ENCODE peak calls at places on chromosomes 16 and 17, in eight cellular contexts. One of them, this sample, is unnamed.

GRCh38 chr16:57643166-57643813 is 14.9 kb downstream of the ADGRG1 start:
- DNase-seq in CD4-positive, alpha-beta T cell: no peak
- DNase-seq in stimulated activated CD4-positive, alpha-beta T cell treated with anti-CD3 and anti-CD28 coated beads, TNF-alpha, amount 100 ng/mL, for 48 hours: no peak
- DNase-seq in A549: no peak
- DNase-seq in activated T-helper 1 cell treated with anti-CD3 and anti-CD28 coated beads, Interleukin-2, amount 50 U/mL, for 16 hours: no peak
- DNase-seq in brain pericyte: no peak
- DNase-seq in lung: no peak
- DNase-seq in AG09319: no peak
- DNase-seq in this sample: no peak

GRCh38 chr17:79942591-79943353 is 92.9 kb downstream of the TBC1D16 start:
- DNase-seq in CD4-positive, alpha-beta T cell: no peak
- DNase-seq in stimulated activated CD4-positive, alpha-beta T cell treated with anti-CD3 and anti-CD28 coated beads, TNF-alpha, amount 100 ng/mL, for 48 hours: no peak
- DNase-seq in A549: no peak
- DNase-seq in activated T-helper 1 cell treated with anti-CD3 and anti-CD28 coated beads, Interleukin-2, amount 50 U/mL, for 16 hours: no peak
- DNase-seq in brain pericyte: no peak
- DNase-seq in lung: no peak
- DNase-seq in AG09319: no peak
- DNase-seq in this sample: no peak

GRCh38 chr17:37478187-37478586 is 11.5 kb upstream of the DUSP14 start:
- DNase-seq in CD4-positive, alpha-beta T cell: no peak
- DNase-seq in stimulated activated CD4-positive, alpha-beta T cell treated with anti-CD3 and anti-CD28 coated beads, TNF-alpha, amount 100 ng/mL, for 48 hours: no peak
- DNase-seq in A549: no peak
- DNase-seq in activated T-helper 1 cell treated with anti-CD3 and anti-CD28 coated beads, Interleukin-2, amount 50 U/mL, for 16 hours: no peak
- DNase-seq in brain pericyte: no peak
- DNase-seq in lung: no peak
- DNase-seq in AG09319: no peak
- DNase-seq in this sample: peak

GRCh38 chr17:72136692-72137550 is 16.1 kb downstream of the SOX9 start:
- DNase-seq in CD4-positive, alpha-beta T cell: no peak
- DNase-seq in stimulated activated CD4-positive, alpha-beta T cell treated with anti-CD3 and anti-CD28 coated beads, TNF-alpha, amount 100 ng/mL, for 48 hours: no peak
- DNase-seq in A549: peak
- DNase-seq in activated T-helper 1 cell treated with anti-CD3 and anti-CD28 coated beads, Interleukin-2, amount 50 U/mL, for 16 hours: no peak
- DNase-seq in brain pericyte: no peak
- DNase-seq in lung: no peak
- DNase-seq in AG09319: no peak
- DNase-seq in this sample: no peak

GRCh38 chr16:86894925-86895324 is 316.6 kb downstream of the FOXL1 start:
- DNase-seq in CD4-positive, alpha-beta T cell: no peak
- DNase-seq in stimulated activated CD4-positive, alpha-beta T cell treated with anti-CD3 and anti-CD28 coated beads, TNF-alpha, amount 100 ng/mL, for 48 hours: no peak
- DNase-seq in A549: no peak
- DNase-seq in activated T-helper 1 cell treated with anti-CD3 and anti-CD28 coated beads, Interleukin-2, amount 50 U/mL, for 16 hours: no peak
- DNase-seq in brain pericyte: no peak
- DNase-seq in lung: no peak
- DNase-seq in AG09319: no peak
- DNase-seq in this sample: no peak

GRCh38 chr17:42040818-42041217 is 9.6 kb downstream of the C17orf113 start:
- DNase-seq in CD4-positive, alpha-beta T cell: no peak
- DNase-seq in stimulated activated CD4-positive, alpha-beta T cell treated with anti-CD3 and anti-CD28 coated beads, TNF-alpha, amount 100 ng/mL, for 48 hours: no peak
- DNase-seq in A549: no peak
- DNase-seq in activated T-helper 1 cell treated with anti-CD3 and anti-CD28 coated beads, Interleukin-2, amount 50 U/mL, for 16 hours: no peak
- DNase-seq in brain pericyte: no peak
- DNase-seq in lung: no peak
- DNase-seq in AG09319: no peak
- DNase-seq in this sample: no peak

GRCh38 chr17:43658890-43659289 is 2.8 kb downstream of the MEOX1 start:
- DNase-seq in CD4-positive, alpha-beta T cell: no peak
- DNase-seq in stimulated activated CD4-positive, alpha-beta T cell treated with anti-CD3 and anti-CD28 coated beads, TNF-alpha, amount 100 ng/mL, for 48 hours: no peak
- DNase-seq in A549: no peak
- DNase-seq in activated T-helper 1 cell treated with anti-CD3 and anti-CD28 coated beads, Interleukin-2, amount 50 U/mL, for 16 hours: no peak
- DNase-seq in brain pericyte: no peak
- DNase-seq in lung: no peak
- DNase-seq in AG09319: no peak
- DNase-seq in this sample: no peak

GRCh38 chr17:11880714-11881113 is 116.6 kb downstream of the ZNF18 start:
- DNase-seq in CD4-positive, alpha-beta T cell: no peak
- DNase-seq in stimulated activated CD4-positive, alpha-beta T cell treated with anti-CD3 and anti-CD28 coated beads, TNF-alpha, amount 100 ng/mL, for 48 hours: no peak
- DNase-seq in A549: peak
- DNase-seq in activated T-helper 1 cell treated with anti-CD3 and anti-CD28 coated beads, Interleukin-2, amount 50 U/mL, for 16 hours: no peak
- DNase-seq in brain pericyte: no peak
- DNase-seq in lung: no peak
- DNase-seq in AG09319: no peak
- DNase-seq in this sample: no peak

GRCh38 chr17:42002792-42003301 is 14.4 kb downstream of the DNAJC7 start:
- DNase-seq in CD4-positive, alpha-beta T cell: no peak
- DNase-seq in stimulated activated CD4-positive, alpha-beta T cell treated with anti-CD3 and anti-CD28 coated beads, TNF-alpha, amount 100 ng/mL, for 48 hours: no peak
- DNase-seq in A549: peak
- DNase-seq in activated T-helper 1 cell treated with anti-CD3 and anti-CD28 coated beads, Interleukin-2, amount 50 U/mL, for 16 hours: no peak
- DNase-seq in brain pericyte: no peak
- DNase-seq in lung: no peak
- DNase-seq in AG09319: no peak
- DNase-seq in this sample: no peak

GRCh38 chr17:81518785-81519283 is 6.2 kb upstream of the ACTG1 start:
- DNase-seq in CD4-positive, alpha-beta T cell: no peak
- DNase-seq in stimulated activated CD4-positive, alpha-beta T cell treated with anti-CD3 and anti-CD28 coated beads, TNF-alpha, amount 100 ng/mL, for 48 hours: no peak
- DNase-seq in A549: peak
- DNase-seq in activated T-helper 1 cell treated with anti-CD3 and anti-CD28 coated beads, Interleukin-2, amount 50 U/mL, for 16 hours: no peak
- DNase-seq in brain pericyte: no peak
- DNase-seq in lung: peak
- DNase-seq in AG09319: no peak
- DNase-seq in this sample: no peak

GRCh38 chr17:74443516-74444296 is 11.8 kb downstream of the GPRC5C start:
- DNase-seq in CD4-positive, alpha-beta T cell: no peak
- DNase-seq in stimulated activated CD4-positive, alpha-beta T cell treated with anti-CD3 and anti-CD28 coated beads, TNF-alpha, amount 100 ng/mL, for 48 hours: no peak
- DNase-seq in A549: no peak
- DNase-seq in activated T-helper 1 cell treated with anti-CD3 and anti-CD28 coated beads, Interleukin-2, amount 50 U/mL, for 16 hours: no peak
- DNase-seq in brain pericyte: no peak
- DNase-seq in lung: no peak
- DNase-seq in AG09319: no peak
- DNase-seq in this sample: no peak

GRCh38 chr17:37485938-37486570 is 3.6 kb upstream of the DUSP14 start:
- DNase-seq in CD4-positive, alpha-beta T cell: no peak
- DNase-seq in stimulated activated CD4-positive, alpha-beta T cell treated with anti-CD3 and anti-CD28 coated beads, TNF-alpha, amount 100 ng/mL, for 48 hours: no peak
- DNase-seq in A549: no peak
- DNase-seq in activated T-helper 1 cell treated with anti-CD3 and anti-CD28 coated beads, Interleukin-2, amount 50 U/mL, for 16 hours: no peak
- DNase-seq in brain pericyte: no peak
- DNase-seq in lung: no peak
- DNase-seq in AG09319: no peak
- DNase-seq in this sample: no peak

GRCh38 chr17:80025140-80025539 is 10.5 kb downstream of the TBC1D16 start:
- DNase-seq in CD4-positive, alpha-beta T cell: no peak
- DNase-seq in stimulated activated CD4-positive, alpha-beta T cell treated with anti-CD3 and anti-CD28 coated beads, TNF-alpha, amount 100 ng/mL, for 48 hours: no peak
- DNase-seq in A549: no peak
- DNase-seq in activated T-helper 1 cell treated with anti-CD3 and anti-CD28 coated beads, Interleukin-2, amount 50 U/mL, for 16 hours: no peak
- DNase-seq in brain pericyte: no peak
- DNase-seq in lung: no peak
- DNase-seq in AG09319: no peak
- DNase-seq in this sample: peak

GRCh38 chr17:47620503-47621245 is 29.0 kb upstream of the KPNB1 start:
- DNase-seq in CD4-positive, alpha-beta T cell: no peak
- DNase-seq in stimulated activated CD4-positive, alpha-beta T cell treated with anti-CD3 and anti-CD28 coated beads, TNF-alpha, amount 100 ng/mL, for 48 hours: no peak
- DNase-seq in A549: no peak
- DNase-seq in activated T-helper 1 cell treated with anti-CD3 and anti-CD28 coated beads, Interleukin-2, amount 50 U/mL, for 16 hours: no peak
- DNase-seq in brain pericyte: no peak
- DNase-seq in lung: no peak
- DNase-seq in AG09319: no peak
- DNase-seq in this sample: no peak

GRCh38 chr17:39015546-39015935 is 48.3 kb upstream of the FBXO47 start:
- DNase-seq in CD4-positive, alpha-beta T cell: no peak
- DNase-seq in stimulated activated CD4-positive, alpha-beta T cell treated with anti-CD3 and anti-CD28 coated beads, TNF-alpha, amount 100 ng/mL, for 48 hours: no peak
- DNase-seq in A549: no peak
- DNase-seq in activated T-helper 1 cell treated with anti-CD3 and anti-CD28 coated beads, Interleukin-2, amount 50 U/mL, for 16 hours: no peak
- DNase-seq in brain pericyte: no peak
- DNase-seq in lung: no peak
- DNase-seq in AG09319: no peak
- DNase-seq in this sample: no peak

GRCh38 chr16:59330030-59330670 is 596.0 kb upstream of the GOT2 start:
- DNase-seq in CD4-positive, alpha-beta T cell: no peak
- DNase-seq in stimulated activated CD4-positive, alpha-beta T cell treated with anti-CD3 and anti-CD28 coated beads, TNF-alpha, amount 100 ng/mL, for 48 hours: no peak
- DNase-seq in A549: no peak
- DNase-seq in activated T-helper 1 cell treated with anti-CD3 and anti-CD28 coated beads, Interleukin-2, amount 50 U/mL, for 16 hours: no peak
- DNase-seq in brain pericyte: no peak
- DNase-seq in lung: no peak
- DNase-seq in AG09319: no peak
- DNase-seq in this sample: no peak

GRCh38 chr17:47204722-47205418 is 4.3 kb upstream of the MYL4 start:
- DNase-seq in CD4-positive, alpha-beta T cell: peak
- DNase-seq in stimulated activated CD4-positive, alpha-beta T cell treated with anti-CD3 and anti-CD28 coated beads, TNF-alpha, amount 100 ng/mL, for 48 hours: no peak
- DNase-seq in A549: no peak
- DNase-seq in activated T-helper 1 cell treated with anti-CD3 and anti-CD28 coated beads, Interleukin-2, amount 50 U/mL, for 16 hours: no peak
- DNase-seq in brain pericyte: no peak
- DNase-seq in lung: no peak
- DNase-seq in AG09319: no peak
- DNase-seq in this sample: no peak

GRCh38 chr17:32699247-32699646 is 177.7 kb downstream of the MYO1D start:
- DNase-seq in CD4-positive, alpha-beta T cell: no peak
- DNase-seq in stimulated activated CD4-positive, alpha-beta T cell treated with anti-CD3 and anti-CD28 coated beads, TNF-alpha, amount 100 ng/mL, for 48 hours: no peak
- DNase-seq in A549: no peak
- DNase-seq in activated T-helper 1 cell treated with anti-CD3 and anti-CD28 coated beads, Interleukin-2, amount 50 U/mL, for 16 hours: no peak
- DNase-seq in brain pericyte: no peak
- DNase-seq in lung: no peak
- DNase-seq in AG09319: no peak
- DNase-seq in this sample: no peak

GRCh38 chr16:85986931-85987749 is 88.2 kb downstream of the IRF8 start:
- DNase-seq in CD4-positive, alpha-beta T cell: peak
- DNase-seq in stimulated activated CD4-positive, alpha-beta T cell treated with anti-CD3 and anti-CD28 coated beads, TNF-alpha, amount 100 ng/mL, for 48 hours: no peak
- DNase-seq in A549: no peak
- DNase-seq in activated T-helper 1 cell treated with anti-CD3 and anti-CD28 coated beads, Interleukin-2, amount 50 U/mL, for 16 hours: no peak
- DNase-seq in brain pericyte: no peak
- DNase-seq in lung: no peak
- DNase-seq in AG09319: no peak
- DNase-seq in this sample: no peak

GRCh38 chr16:1379054-1379862 is 27.5 kb downstream of the GNPTG start:
- DNase-seq in CD4-positive, alpha-beta T cell: peak
- DNase-seq in stimulated activated CD4-positive, alpha-beta T cell treated with anti-CD3 and anti-CD28 coated beads, TNF-alpha, amount 100 ng/mL, for 48 hours: peak
- DNase-seq in A549: peak
- DNase-seq in activated T-helper 1 cell treated with anti-CD3 and anti-CD28 coated beads, Interleukin-2, amount 50 U/mL, for 16 hours: peak
- DNase-seq in brain pericyte: no peak
- DNase-seq in lung: peak
- DNase-seq in AG09319: peak
- DNase-seq in this sample: peak

GRCh38 chr17:36869856-36870617 is 67.2 kb upstream of the LHX1 start:
- DNase-seq in CD4-positive, alpha-beta T cell: no peak
- DNase-seq in stimulated activated CD4-positive, alpha-beta T cell treated with anti-CD3 and anti-CD28 coated beads, TNF-alpha, amount 100 ng/mL, for 48 hours: no peak
- DNase-seq in A549: peak
- DNase-seq in activated T-helper 1 cell treated with anti-CD3 and anti-CD28 coated beads, Interleukin-2, amount 50 U/mL, for 16 hours: no peak
- DNase-seq in brain pericyte: no peak
- DNase-seq in lung: no peak
- DNase-seq in AG09319: no peak
- DNase-seq in this sample: no peak

GRCh38 chr16:72112452-72112792 is 18.8 kb downstream of the DHX38 start:
- DNase-seq in CD4-positive, alpha-beta T cell: no peak
- DNase-seq in stimulated activated CD4-positive, alpha-beta T cell treated with anti-CD3 and anti-CD28 coated beads, TNF-alpha, amount 100 ng/mL, for 48 hours: no peak
- DNase-seq in A549: no peak
- DNase-seq in activated T-helper 1 cell treated with anti-CD3 and anti-CD28 coated beads, Interleukin-2, amount 50 U/mL, for 16 hours: no peak
- DNase-seq in brain pericyte: no peak
- DNase-seq in lung: no peak
- DNase-seq in AG09319: no peak
- DNase-seq in this sample: peak

GRCh38 chr17:43855061-43855460 is 8.1 kb downstream of the CD300LG start:
- DNase-seq in CD4-positive, alpha-beta T cell: no peak
- DNase-seq in stimulated activated CD4-positive, alpha-beta T cell treated with anti-CD3 and anti-CD28 coated beads, TNF-alpha, amount 100 ng/mL, for 48 hours: no peak
- DNase-seq in A549: no peak
- DNase-seq in activated T-helper 1 cell treated with anti-CD3 and anti-CD28 coated beads, Interleukin-2, amount 50 U/mL, for 16 hours: no peak
- DNase-seq in brain pericyte: no peak
- DNase-seq in lung: no peak
- DNase-seq in AG09319: no peak
- DNase-seq in this sample: no peak

GRCh38 chr16:28616636-28617035 is 6.8 kb upstream of the SULT1A1 start:
- DNase-seq in CD4-positive, alpha-beta T cell: no peak
- DNase-seq in stimulated activated CD4-positive, alpha-beta T cell treated with anti-CD3 and anti-CD28 coated beads, TNF-alpha, amount 100 ng/mL, for 48 hours: no peak
- DNase-seq in A549: no peak
- DNase-seq in activated T-helper 1 cell treated with anti-CD3 and anti-CD28 coated beads, Interleukin-2, amount 50 U/mL, for 16 hours: no peak
- DNase-seq in brain pericyte: no peak
- DNase-seq in lung: no peak
- DNase-seq in AG09319: no peak
- DNase-seq in this sample: peak

GRCh38 chr17:32486091-32486700 is 597 bp upstream of the CDK5R1 start:
- DNase-seq in CD4-positive, alpha-beta T cell: peak
- DNase-seq in stimulated activated CD4-positive, alpha-beta T cell treated with anti-CD3 and anti-CD28 coated beads, TNF-alpha, amount 100 ng/mL, for 48 hours: peak
- DNase-seq in A549: peak
- DNase-seq in activated T-helper 1 cell treated with anti-CD3 and anti-CD28 coated beads, Interleukin-2, amount 50 U/mL, for 16 hours: peak
- DNase-seq in brain pericyte: no peak
- DNase-seq in lung: peak
- DNase-seq in AG09319: no peak
- DNase-seq in this sample: no peak

GRCh38 chr16:77786448-77786847 is 1.9 kb upstream of the VAT1L start:
- DNase-seq in CD4-positive, alpha-beta T cell: no peak
- DNase-seq in stimulated activated CD4-positive, alpha-beta T cell treated with anti-CD3 and anti-CD28 coated beads, TNF-alpha, amount 100 ng/mL, for 48 hours: no peak
- DNase-seq in A549: no peak
- DNase-seq in activated T-helper 1 cell treated with anti-CD3 and anti-CD28 coated beads, Interleukin-2, amount 50 U/mL, for 16 hours: no peak
- DNase-seq in brain pericyte: no peak
- DNase-seq in lung: no peak
- DNase-seq in AG09319: no peak
- DNase-seq in this sample: no peak

GRCh38 chr16:79210629-79211028 is 389.9 kb downstream of the MAF start:
- DNase-seq in CD4-positive, alpha-beta T cell: no peak
- DNase-seq in stimulated activated CD4-positive, alpha-beta T cell treated with anti-CD3 and anti-CD28 coated beads, TNF-alpha, amount 100 ng/mL, for 48 hours: no peak
- DNase-seq in A549: no peak
- DNase-seq in activated T-helper 1 cell treated with anti-CD3 and anti-CD28 coated beads, Interleukin-2, amount 50 U/mL, for 16 hours: no peak
- DNase-seq in brain pericyte: no peak
- DNase-seq in lung: no peak
- DNase-seq in AG09319: no peak
- DNase-seq in this sample: no peak

GRCh38 chr17:10879110-10879509 is 41.2 kb upstream of the PIRT start:
- DNase-seq in CD4-positive, alpha-beta T cell: no peak
- DNase-seq in stimulated activated CD4-positive, alpha-beta T cell treated with anti-CD3 and anti-CD28 coated beads, TNF-alpha, amount 100 ng/mL, for 48 hours: no peak
- DNase-seq in A549: peak
- DNase-seq in activated T-helper 1 cell treated with anti-CD3 and anti-CD28 coated beads, Interleukin-2, amount 50 U/mL, for 16 hours: no peak
- DNase-seq in brain pericyte: no peak
- DNase-seq in lung: no peak
- DNase-seq in AG09319: no peak
- DNase-seq in this sample: no peak

GRCh38 chr17:50274142-50274944 is at the start of gene TMEM92:
- DNase-seq in CD4-positive, alpha-beta T cell: no peak
- DNase-seq in stimulated activated CD4-positive, alpha-beta T cell treated with anti-CD3 and anti-CD28 coated beads, TNF-alpha, amount 100 ng/mL, for 48 hours: no peak
- DNase-seq in A549: peak
- DNase-seq in activated T-helper 1 cell treated with anti-CD3 and anti-CD28 coated beads, Interleukin-2, amount 50 U/mL, for 16 hours: no peak
- DNase-seq in brain pericyte: no peak
- DNase-seq in lung: peak
- DNase-seq in AG09319: no peak
- DNase-seq in this sample: no peak

GRCh38 chr16:85822145-85822544 is 22.6 kb downstream of the COX4I1 start:
- DNase-seq in CD4-positive, alpha-beta T cell: no peak
- DNase-seq in stimulated activated CD4-positive, alpha-beta T cell treated with anti-CD3 and anti-CD28 coated beads, TNF-alpha, amount 100 ng/mL, for 48 hours: no peak
- DNase-seq in A549: no peak
- DNase-seq in activated T-helper 1 cell treated with anti-CD3 and anti-CD28 coated beads, Interleukin-2, amount 50 U/mL, for 16 hours: no peak
- DNase-seq in brain pericyte: no peak
- DNase-seq in lung: no peak
- DNase-seq in AG09319: no peak
- DNase-seq in this sample: no peak

GRCh38 chr16:25828510-25828909 is 136.8 kb downstream of the HS3ST4 start:
- DNase-seq in CD4-positive, alpha-beta T cell: no peak
- DNase-seq in stimulated activated CD4-positive, alpha-beta T cell treated with anti-CD3 and anti-CD28 coated beads, TNF-alpha, amount 100 ng/mL, for 48 hours: no peak
- DNase-seq in A549: no peak
- DNase-seq in activated T-helper 1 cell treated with anti-CD3 and anti-CD28 coated beads, Interleukin-2, amount 50 U/mL, for 16 hours: no peak
- DNase-seq in brain pericyte: no peak
- DNase-seq in lung: no peak
- DNase-seq in AG09319: no peak
- DNase-seq in this sample: no peak

GRCh38 chr17:65538679-65539529 is 22.5 kb downstream of the AXIN2 start:
- DNase-seq in CD4-positive, alpha-beta T cell: no peak
- DNase-seq in stimulated activated CD4-positive, alpha-beta T cell treated with anti-CD3 and anti-CD28 coated beads, TNF-alpha, amount 100 ng/mL, for 48 hours: no peak
- DNase-seq in A549: no peak
- DNase-seq in activated T-helper 1 cell treated with anti-CD3 and anti-CD28 coated beads, Interleukin-2, amount 50 U/mL, for 16 hours: no peak
- DNase-seq in brain pericyte: no peak
- DNase-seq in lung: no peak
- DNase-seq in AG09319: no peak
- DNase-seq in this sample: no peak

GRCh38 chr16:68756250-68757051 is 19.4 kb downstream of the CDH1 start:
- DNase-seq in CD4-positive, alpha-beta T cell: no peak
- DNase-seq in stimulated activated CD4-positive, alpha-beta T cell treated with anti-CD3 and anti-CD28 coated beads, TNF-alpha, amount 100 ng/mL, for 48 hours: peak
- DNase-seq in A549: peak
- DNase-seq in activated T-helper 1 cell treated with anti-CD3 and anti-CD28 coated beads, Interleukin-2, amount 50 U/mL, for 16 hours: peak
- DNase-seq in brain pericyte: no peak
- DNase-seq in lung: peak
- DNase-seq in AG09319: no peak
- DNase-seq in this sample: peak

GRCh38 chr17:222172-222571 is 40.7 kb upstream of the DOC2B start:
- DNase-seq in CD4-positive, alpha-beta T cell: no peak
- DNase-seq in stimulated activated CD4-positive, alpha-beta T cell treated with anti-CD3 and anti-CD28 coated beads, TNF-alpha, amount 100 ng/mL, for 48 hours: no peak
- DNase-seq in A549: no peak
- DNase-seq in activated T-helper 1 cell treated with anti-CD3 and anti-CD28 coated beads, Interleukin-2, amount 50 U/mL, for 16 hours: no peak
- DNase-seq in brain pericyte: no peak
- DNase-seq in lung: no peak
- DNase-seq in AG09319: no peak
- DNase-seq in this sample: no peak

This sample was measured in breast epithelium.